ENCODE peak calls at places on chromosomes 7 and 10, in ten cellular contexts. K is retina; S is progenitor cell of endocrine pancreas; Y is stimulated activated CD4-positive, alpha-beta T cell treated with anti-CD3 and anti-CD28 coated beads, TNF-alpha, amount 100 ng/mL, for 1 hour; C is activated CD8-positive, alpha-beta memory T cell treated with anti-CD3 and anti-CD28 coated beads for 4 hours; V is hepatic stellate cell; L is frontal cortex; Z is transverse colon; I is NB4; E is KG1. F is an unnamed sample.

GRCh38 chr7:106768324-106768751 is 96.7 kb upstream of the PIK3CG start:
- DNase-seq in K (no peak), S (no peak), Y (no peak), C (no peak), V (no peak), L (no peak), Z (no peak), I (no peak), E (no peak), F (peak)

GRCh38 chr7:85290252-85290651 is 103.4 kb upstream of the SEMA3D start:
- DNase-seq in K (no peak), S (no peak), Y (no peak), C (no peak), V (no peak), L (no peak), Z (no peak), I (peak), E (no peak), F (no peak)

GRCh38 chr7:98211221-98211675 is at the start of gene BHLHA15:
- DNase-seq in K (no peak), S (no peak), Y (no peak), C (no peak), V (no peak), L (peak), Z (peak), I (no peak), E (no peak), F (peak)

GRCh38 chr10:110404374-110404773 is 93.3 kb upstream of the DUSP5 start:
- DNase-seq in K (no peak), S (no peak), Y (no peak), C (no peak), V (no peak), L (no peak), Z (no peak), I (no peak), E (no peak), F (no peak)

GRCh38 chr10:52993109-52993508 is 220.5 kb upstream of the MBL2 start:
- DNase-seq in K (no peak), S (no peak), Y (no peak), C (no peak), V (no peak), L (no peak), Z (no peak), I (no peak), E (no peak), F (no peak)

GRCh38 chr7:151386301-151387160 is 23.3 kb downstream of the WDR86 start:
- DNase-seq in K (no peak), S (no peak), Y (no peak), C (no peak), V (no peak), L (no peak), Z (no peak), I (no peak), E (no peak), F (no peak)

GRCh38 chr10:12703141-12703540 is 298.4 kb downstream of the CCDC3 start:
- DNase-seq in K (no peak), S (no peak), Y (no peak), C (no peak), V (no peak), L (no peak), Z (no peak), I (no peak), E (no peak), F (no peak)

GRCh38 chr7:157496426-157497275 is 159.8 kb downstream of the DNAJB6 start:
- DNase-seq in K (no peak), S (no peak), Y (no peak), C (no peak), V (no peak), L (no peak), Z (no peak), I (no peak), E (no peak), F (no peak)

GRCh38 chr7:42766810-42767423 is 145.0 kb downstream of the C7orf25 start:
- DNase-seq in K (no peak), S (no peak), Y (no peak), C (no peak), V (no peak), L (no peak), Z (no peak), I (no peak), E (no peak), F (no peak)